ENCODE peak calls at places on chromosomes 12 and 14, in six cellular contexts. E, L, O, G, R and H are unnamed samples.

GRCh38 chr12:62481843-62482540 is 15.4 kb downstream of the MON2 start:
- DNase-seq in E (no peak), L (no peak), O (no peak), G (no peak), R (no peak), H (no peak)

GRCh38 chr12:128190614-128191013 is 76.4 kb upstream of the TMEM132C start:
- DNase-seq in E (no peak), L (no peak), O (no peak), G (no peak), R (no peak), H (no peak)

GRCh38 chr12:82757059-82757458 is 70.4 kb downstream of the TMTC2 start:
- DNase-seq in E (no peak), L (no peak), O (no peak), G (no peak), R (no peak), H (no peak)

GRCh38 chr14:68675233-68675577 is 117.7 kb downstream of the ZFP36L1 start:
- DNase-seq in E (no peak), L (no peak), O (no peak), G (no peak), R (no peak), H (no peak)

GRCh38 chr12:86914716-86915115 is 658.5 kb upstream of the MGAT4C start:
- DNase-seq in E (no peak), L (no peak), O (peak), G (no peak), R (no peak), H (no peak)

GRCh38 chr12:31835276-31835882 is 106.6 kb upstream of the AMN1 start:
- DNase-seq in E (no peak), L (no peak), O (no peak), G (no peak), R (no peak), H (no peak)

GRCh38 chr14:100345711-100346110 is 22.6 kb downstream of the SLC25A47 start:
- DNase-seq in E (no peak), L (no peak), O (no peak), G (no peak), R (peak), H (no peak)

GRCh38 chr14:52834440-52834842 is 43.0 kb upstream of the GNPNAT1 start:
- DNase-seq in E (no peak), L (no peak), O (peak), G (no peak), R (no peak), H (no peak)

GRCh38 chr12:58364389-58365086 is 423.2 kb downstream of the ATP23 start:
- DNase-seq in E (no peak), L (no peak), O (peak), G (no peak), R (no peak), H (no peak)

GRCh38 chr12:132398386-132398991 is 69.1 kb upstream of the GALNT9 start:
- DNase-seq in E (no peak), L (peak), O (no peak), G (no peak), R (peak), H (peak)

GRCh38 chr12:55797550-55797949 is 20.0 kb downstream of the SARNP start:
- DNase-seq in E (no peak), L (no peak), O (no peak), G (no peak), R (no peak), H (no peak)

GRCh38 chr12:132285991-132286681 is 43.3 kb downstream of the GALNT9 start:
- DNase-seq in E (peak), L (peak), O (peak), G (peak), R (no peak), H (peak)

GRCh38 chr14:33842299-33842698 is 108.6 kb downstream of the EGLN3 start:
- DNase-seq in E (no peak), L (no peak), O (peak), G (no peak), R (no peak), H (no peak)

GRCh38 chr14:73663548-73664212 is 18.9 kb downstream of the DNAL1 start:
- DNase-seq in E (no peak), L (no peak), O (peak), G (no peak), R (no peak), H (no peak)

GRCh38 chr14:73665130-73665529 is 20.3 kb downstream of the DNAL1 start:
- DNase-seq in E (no peak), L (no peak), O (no peak), G (no peak), R (no peak), H (no peak)

GRCh38 chr14:73660511-73660910 is 15.7 kb downstream of the DNAL1 start:
- DNase-seq in E (no peak), L (no peak), O (no peak), G (no peak), R (no peak), H (no peak)

GRCh38 chr14:73661872-73662271 is 17.1 kb downstream of the DNAL1 start:
- DNase-seq in E (no peak), L (no peak), O (peak), G (no peak), R (no peak), H (no peak)

DNA sequence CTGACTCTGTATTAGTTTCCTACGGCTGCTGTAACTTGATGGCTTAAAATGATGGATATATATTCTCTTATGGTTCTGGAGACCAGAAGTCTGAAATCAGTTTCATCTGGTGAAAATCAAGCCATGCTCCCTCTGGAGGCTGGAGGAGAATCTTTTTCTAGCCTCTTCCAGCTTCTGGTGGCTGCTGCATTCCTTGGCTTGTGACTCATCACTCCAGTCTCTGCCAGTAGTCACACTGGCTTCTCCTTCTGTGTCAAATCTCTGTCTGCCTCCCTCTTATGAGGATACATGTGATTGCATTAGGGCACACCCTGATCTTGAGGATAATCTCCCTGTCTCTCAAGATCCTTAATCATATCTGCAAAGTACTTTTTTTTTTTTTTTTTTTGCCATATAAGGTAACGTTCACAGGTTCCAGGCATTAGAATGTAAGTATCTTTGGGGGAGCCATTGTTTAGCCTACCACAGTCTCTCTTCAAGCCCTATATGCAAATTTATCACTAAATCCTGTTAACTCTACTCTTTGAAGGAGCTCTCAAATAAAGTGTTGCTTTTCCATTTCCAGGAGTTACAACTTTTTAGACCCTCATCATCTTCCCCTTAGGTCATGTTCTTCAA is 17.8 kb downstream of the DNAL1 start:
- DNase-seq in E (no peak), L (no peak), O (peak), G (peak), R (no peak), H (no peak)
- TF ChIP-seq CTCF in E (no peak), L (no peak), O (peak), G (no peak), R (no peak), H (peak)

GRCh38 chr12:120457133-120457532 is 10.9 kb downstream of the GATC start:
- DNase-seq in E (no peak), L (no peak), O (no peak), G (no peak), R (no peak), H (no peak)
- TF ChIP-seq CTCF in E (no peak), L (no peak), O (peak), G (no peak), R (no peak), H (peak)

GRCh38 chr14:79091381-79091963 is 921.3 kb downstream of the NRXN3 start:
- DNase-seq in E (no peak), L (no peak), O (no peak), G (no peak), R (no peak), H (no peak)
- TF ChIP-seq CTCF in E (no peak), L (no peak), O (no peak), G (no peak), R (no peak), H (peak)

GRCh38 chr12:102061556-102062418 is at the start of gene WASHC3:
- DNase-seq in E (peak), L (peak), O (peak), G (peak), R (peak), H (peak)
- TF ChIP-seq CTCF in E (no peak), L (no peak), O (no peak), G (no peak), R (no peak), H (no peak)

DNA sequence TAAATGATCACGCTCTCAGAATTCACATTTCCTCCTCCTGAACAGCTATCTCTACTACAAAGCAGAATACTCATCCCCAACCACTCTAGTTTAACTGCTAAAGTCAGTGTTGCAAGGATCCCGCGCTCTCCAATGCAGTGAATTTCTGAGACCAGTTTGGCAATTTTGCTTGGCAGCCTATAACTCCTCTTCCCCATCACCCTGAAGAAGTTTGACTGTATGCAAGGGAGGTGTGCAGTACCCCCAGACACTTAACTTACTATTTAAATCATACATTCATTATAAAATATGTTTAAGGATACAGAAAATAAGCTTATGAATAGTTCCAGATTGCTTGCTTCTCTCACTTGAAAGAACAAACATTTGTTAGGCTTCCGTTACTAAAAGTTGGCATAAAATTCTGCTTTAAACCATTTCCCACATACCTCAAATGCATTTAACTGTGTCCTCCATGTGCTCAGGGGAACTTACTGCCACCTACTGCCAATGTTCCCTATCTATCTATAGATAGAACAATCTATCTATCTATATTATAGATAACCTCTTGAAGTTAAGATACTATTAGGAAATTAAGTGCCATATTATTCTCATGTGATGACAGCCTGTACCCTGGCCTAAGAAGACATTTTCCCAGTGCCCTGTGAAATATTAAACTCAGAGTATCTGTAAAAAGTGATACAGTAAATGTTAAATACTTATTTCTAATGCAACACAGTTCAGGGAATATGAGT is 2.4 kb downstream of the LGR5 start:
- DNase-seq in E (no peak), L (no peak), O (no peak), G (no peak), R (no peak), H (no peak)
- TF ChIP-seq CTCF in E (no peak), L (no peak), O (no peak), G (no peak), R (no peak), H (peak)

GRCh38 chr14:24309538-24310386 is at the start of gene LTB4R2:
- DNase-seq in E (no peak), L (peak), O (no peak), G (no peak), R (no peak), H (no peak)

GRCh38 chr14:24312736-24313507 is 1.6 kb downstream of the LTB4R start:
- DNase-seq in E (no peak), L (peak), O (no peak), G (no peak), R (peak), H (no peak)

GRCh38 chr14:24311837-24312615 is 724 bp downstream of the LTB4R start:
- DNase-seq in E (no peak), L (no peak), O (no peak), G (no peak), R (no peak), H (no peak)

GRCh38 chr14:24310387-24310665 is 386 bp downstream of the LTB4R2 start:
- DNase-seq in E (no peak), L (no peak), O (no peak), G (peak), R (no peak), H (no peak)

DNA sequence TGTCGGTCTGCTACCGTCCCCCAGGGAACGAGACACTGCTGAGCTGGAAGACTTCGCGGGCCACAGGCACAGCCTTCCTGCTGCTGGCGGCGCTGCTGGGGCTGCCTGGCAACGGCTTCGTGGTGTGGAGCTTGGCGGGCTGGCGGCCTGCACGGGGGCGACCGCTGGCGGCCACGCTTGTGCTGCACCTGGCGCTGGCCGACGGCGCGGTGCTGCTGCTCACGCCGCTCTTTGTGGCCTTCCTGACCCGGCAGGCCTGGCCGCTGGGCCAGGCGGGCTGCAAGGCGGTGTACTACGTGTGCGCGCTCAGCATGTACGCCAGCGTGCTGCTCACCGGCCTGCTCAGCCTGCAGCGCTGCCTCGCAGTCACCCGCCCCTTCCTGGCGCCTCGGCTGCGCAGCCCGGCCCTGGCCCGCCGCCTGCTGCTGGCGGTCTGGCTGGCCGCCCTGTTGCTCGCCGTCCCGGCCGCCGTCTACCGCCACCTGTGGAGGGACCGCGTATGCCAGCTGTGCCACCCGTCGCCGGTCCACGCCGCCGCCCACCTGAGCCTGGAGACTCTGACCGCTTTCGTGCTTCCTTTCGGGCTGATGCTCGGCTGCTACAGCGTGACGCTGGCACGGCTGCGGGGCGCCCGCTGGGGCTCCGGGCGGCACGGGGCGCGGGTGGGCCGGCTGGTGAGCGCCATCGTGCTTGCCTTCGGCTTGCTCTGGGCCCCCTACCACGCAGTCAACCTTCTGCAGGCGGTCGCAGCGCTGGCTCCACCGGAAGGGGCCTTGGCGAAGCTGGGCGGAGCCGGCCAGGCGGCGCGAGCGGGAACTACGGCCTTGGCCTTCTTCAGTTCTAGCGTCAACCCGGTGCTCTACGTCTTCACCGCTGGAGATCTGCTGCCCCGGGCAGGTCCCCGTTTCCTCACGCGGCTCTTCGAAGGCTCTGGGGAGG is at the start of gene LTB4R:
- DNase-seq in E (peak), L (peak), O (peak), G (peak), R (no peak), H (no peak)
- TF ChIP-seq CTCF in E (peak), L (peak), O (peak), G (peak), R (peak), H (no peak)

DNA sequence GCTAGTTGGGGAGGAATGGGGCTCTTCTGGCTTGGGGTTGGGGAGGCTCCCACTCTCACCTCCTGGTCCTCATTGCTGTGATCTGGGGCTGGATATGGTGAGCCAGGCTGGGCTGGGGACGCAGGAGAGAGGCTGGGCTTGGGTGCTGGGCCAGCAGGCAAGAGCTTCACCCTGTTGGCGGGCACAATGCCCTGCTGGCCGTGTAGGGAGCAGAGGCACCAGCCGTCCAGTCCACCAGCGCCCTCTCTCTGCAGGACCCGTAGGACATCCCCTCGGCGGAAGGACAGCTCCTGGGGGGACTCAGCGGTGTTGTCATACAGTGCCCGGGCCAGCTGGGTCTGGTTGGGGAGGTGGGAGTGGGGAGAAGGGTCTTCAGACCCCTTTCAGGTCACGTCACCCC is 4.5 kb downstream of the EFS start:
- DNase-seq in E (no peak), L (no peak), O (no peak), G (no peak), R (no peak), H (no peak)
- TF ChIP-seq CTCF in E (no peak), L (no peak), O (no peak), G (no peak), R (no peak), H (peak)

GRCh38 chr14:58401587-58401986 is 5.9 kb downstream of the TOMM20L start:
- DNase-seq in E (no peak), L (no peak), O (no peak), G (no peak), R (no peak), H (no peak)
- TF ChIP-seq CTCF in E (no peak), L (no peak), O (no peak), G (no peak), R (no peak), H (peak)

DNA sequence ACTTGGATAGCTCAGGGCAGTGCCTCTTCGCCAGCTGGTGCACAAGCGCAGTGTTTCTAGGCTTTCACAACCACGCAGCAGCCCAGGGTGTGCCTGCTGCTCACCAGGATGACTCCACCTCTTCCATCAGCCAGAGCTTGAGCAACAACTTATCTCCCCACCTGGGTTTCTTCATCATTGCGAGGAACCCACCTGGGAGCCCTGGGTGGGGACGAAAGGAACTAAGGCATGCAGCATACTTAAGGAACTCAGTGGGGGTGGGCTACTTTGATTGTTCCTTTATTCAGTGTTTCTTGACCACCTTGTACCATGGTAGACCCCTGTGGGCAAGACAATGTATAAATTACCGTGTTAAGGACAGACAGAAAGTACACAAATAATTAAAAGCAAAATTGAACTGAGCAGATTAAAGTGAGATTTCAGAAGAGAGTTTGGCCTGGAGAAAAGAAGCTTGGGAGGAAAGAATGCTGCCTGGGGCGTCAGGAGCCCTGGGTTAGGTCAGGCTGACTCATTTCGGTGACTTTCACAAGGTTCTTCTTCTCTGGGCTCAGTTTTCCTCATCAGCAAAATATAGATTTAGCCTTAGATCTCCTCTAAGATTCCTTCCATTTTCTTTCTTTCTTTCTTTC is 22.9 kb downstream of the KRT18 start:
- DNase-seq in E (no peak), L (no peak), O (peak), G (peak), R (no peak), H (no peak)
- TF ChIP-seq CTCF in E (no peak), L (no peak), O (no peak), G (no peak), R (no peak), H (no peak)